ENCODE peak calls at places on chromosomes 1 and 21, in ten cellular contexts. M is esophagus muscularis mucosa, G is breast epithelium, T is transverse colon, K is Panc1, R is prostate gland, I is HL-60, L is suprapubic skin, Z is stomach, B is K562. A is an unnamed sample.

GRCh38 chr1:224193319-224193966 is 10.4 kb downstream of the DEGS1 start:
- DNase-seq in B (no peak), G (no peak), R (no peak), I (no peak), Z (no peak), L (no peak), T (no peak), K (no peak), M (no peak), A (no peak)

GRCh38 chr21:44006017-44006624 is 6.0 kb upstream of the TRAPPC10 start:
- DNase-seq in B (no peak), I (no peak), T (no peak), M (no peak), L (no peak), G (no peak), Z (no peak), R (no peak), K (peak), A (no peak)

GRCh38 chr1:194705123-194705522 is 1518.7 kb upstream of the B3GALT2 start:
- DNase-seq in Z (no peak), G (no peak), B (no peak), L (no peak), T (no peak), K (no peak), M (no peak), I (no peak), R (no peak), A (no peak)

GRCh38 chr21:37281993-37282392 is 14.9 kb upstream of the VPS26C start:
- DNase-seq in I (no peak), K (no peak), G (no peak), B (peak), M (no peak), T (peak), Z (no peak), L (no peak), R (peak), A (peak)

GRCh38 chr1:56578963-56579875 is at the start of gene PLPP3:
- DNase-seq in T (peak), M (peak), Z (peak), L (peak), B (peak), K (peak), I (peak), R (peak), G (peak), A (peak)

GRCh38 chr1:966603-967295 is 467 bp downstream of the PLEKHN1 start:
- DNase-seq in B (peak), R (peak), L (no peak), M (no peak), T (peak), Z (peak), K (no peak), G (peak), I (peak), A (peak)

GRCh38 chr1:89762801-89763648 is 57.8 kb upstream of the LRRC8D start:
- DNase-seq in M (peak), I (peak), G (peak), L (peak), Z (peak), R (peak), T (peak), B (peak), K (peak), A (peak)

GRCh38 chr1:160046494-160047115 is 14.8 kb upstream of the PIGM start:
- DNase-seq in R (peak), T (peak), B (peak), I (peak), Z (peak), M (no peak), G (no peak), K (no peak), L (no peak), A (peak)

GRCh38 chr1:220905650-220906560 is 26.7 kb downstream of the HLX start:
- DNase-seq in L (no peak), B (no peak), R (no peak), T (no peak), M (no peak), Z (no peak), K (no peak), I (no peak), G (no peak), A (no peak)

GRCh38 chr1:192678099-192678498 is 42.2 kb downstream of the RGS13 start:
- DNase-seq in L (no peak), R (no peak), T (no peak), I (no peak), G (no peak), B (no peak), K (no peak), Z (no peak), M (no peak), A (no peak)

GRCh38 chr21:32411366-32412161 is 942 bp upstream of the EVA1C start:
- DNase-seq in L (peak), M (peak), K (no peak), I (no peak), Z (peak), G (peak), B (peak), R (peak), T (peak), A (peak)
- TF ChIP-seq POLR2AphosphoS5 in L (peak), M (peak), K (no peak), I (no peak), Z (peak), G (peak), B (no peak), R (peak), T (peak), A (no peak)

GRCh38 chr1:202858306-202858705 is 30.6 kb downstream of the RABIF start:
- DNase-seq in R (no peak), Z (peak), G (no peak), K (no peak), L (no peak), B (no peak), I (peak), T (peak), M (no peak), A (no peak)
- TF ChIP-seq POLR2AphosphoS5 in R (no peak), Z (peak), G (no peak), K (no peak), L (no peak), B (no peak), I (no peak), T (no peak), M (peak), A (no peak)

GRCh38 chr1:200706109-200706720 is 32.5 kb upstream of the CAMSAP2 start:
- DNase-seq in M (no peak), K (no peak), L (no peak), T (no peak), I (no peak), G (no peak), B (no peak), Z (no peak), R (no peak), A (no peak)
- TF ChIP-seq POLR2AphosphoS5 in M (no peak), K (no peak), L (no peak), T (no peak), I (no peak), G (no peak), B (no peak), Z (no peak), R (no peak), A (no peak)

DNA sequence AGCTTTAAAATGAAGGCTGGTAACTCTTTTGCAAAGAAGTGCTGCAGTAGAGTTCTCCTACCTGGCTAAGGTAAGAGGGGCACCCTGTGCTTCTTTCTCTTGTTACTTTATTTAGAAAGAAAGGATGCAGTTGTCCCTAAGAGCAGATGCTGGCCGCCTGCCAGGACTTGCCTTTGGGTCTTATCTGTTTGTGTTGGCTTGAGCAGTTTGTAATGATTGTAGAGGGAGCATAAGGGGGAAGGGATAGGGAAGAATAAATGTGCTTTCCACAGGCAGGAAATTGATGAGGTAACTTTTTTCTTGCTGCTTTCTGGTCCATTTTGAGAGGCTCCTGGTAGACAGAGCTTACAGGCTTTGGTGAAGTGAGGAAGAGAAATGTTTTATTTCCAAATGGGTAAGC is 229.6 kb downstream of the HHAT start:
- DNase-seq in Z (peak), K (no peak), R (no peak), T (no peak), G (no peak), I (no peak), L (no peak), M (no peak), B (peak), A (no peak)
- TF ChIP-seq POLR2AphosphoS5 in Z (no peak), K (no peak), R (no peak), T (no peak), G (no peak), I (no peak), L (no peak), M (no peak), B (no peak), A (no peak)

GRCh38 chr1:43389326-43390313 is at the start of the genes MED8 and SZT2:
- DNase-seq in M (peak), G (peak), R (peak), T (peak), K (peak), L (peak), I (peak), B (peak), Z (peak), A (peak)
- TF ChIP-seq POLR2AphosphoS5 in M (peak), G (peak), R (peak), T (peak), K (peak), L (peak), I (peak), B (peak), Z (peak), A (peak)

GRCh38 chr1:17235135-17235880 is 13.6 kb upstream of the PADI3 start:
- DNase-seq in I (no peak), B (no peak), G (no peak), R (no peak), Z (no peak), M (no peak), K (no peak), T (no peak), L (no peak), A (no peak)
- TF ChIP-seq POLR2AphosphoS5 in I (no peak), B (no peak), G (no peak), R (no peak), Z (no peak), M (no peak), K (no peak), T (no peak), L (no peak), A (no peak)

GRCh38 chr1:234765672-234766071 is 155.7 kb upstream of the IRF2BP2 start:
- DNase-seq in K (no peak), L (peak), Z (no peak), R (no peak), I (no peak), T (no peak), B (no peak), G (no peak), M (no peak), A (no peak)

GRCh38 chr1:234768569-234769283 is 158.7 kb upstream of the IRF2BP2 start:
- DNase-seq in G (no peak), K (no peak), I (no peak), L (peak), B (no peak), R (no peak), Z (no peak), M (no peak), T (peak), A (no peak)

GRCh38 chr1:234769284-234769998 is 159.5 kb upstream of the IRF2BP2 start:
- DNase-seq in M (no peak), R (no peak), Z (no peak), L (no peak), G (no peak), B (no peak), T (no peak), K (no peak), I (no peak), A (no peak)

GRCh38 chr1:234770031-234770795 is 160.2 kb upstream of the IRF2BP2 start:
- DNase-seq in Z (no peak), L (peak), R (no peak), K (no peak), B (no peak), T (no peak), M (no peak), I (no peak), G (no peak), A (no peak)

GRCh38 chr1:234768171-234768568 is 158.2 kb upstream of the IRF2BP2 start:
- DNase-seq in Z (no peak), T (no peak), K (no peak), G (no peak), R (no peak), L (peak), M (no peak), B (no peak), I (no peak), A (no peak)
- TF ChIP-seq POLR2AphosphoS5 in Z (no peak), T (no peak), K (no peak), G (no peak), R (no peak), L (no peak), M (no peak), B (no peak), I (no peak), A (no peak)

GRCh38 chr1:54407201-54407956 is 1.2 kb upstream of the SSBP3 start:
- DNase-seq in Z (peak), G (peak), M (no peak), R (peak), L (no peak), B (peak), T (peak), K (peak), I (peak), A (peak)
- TF ChIP-seq POLR2AphosphoS5 in Z (peak), G (peak), M (peak), R (peak), L (no peak), B (peak), T (peak), K (peak), I (peak), A (no peak)

GRCh38 chr1:51014878-51015277 is 44.8 kb downstream of the CDKN2C start:
- DNase-seq in I (no peak), L (no peak), B (no peak), K (no peak), G (no peak), M (no peak), R (no peak), Z (no peak), T (no peak), A (no peak)
- TF ChIP-seq POLR2AphosphoS5 in I (no peak), L (no peak), B (no peak), K (no peak), G (no peak), M (no peak), R (no peak), Z (no peak), T (no peak), A (no peak)

DNA sequence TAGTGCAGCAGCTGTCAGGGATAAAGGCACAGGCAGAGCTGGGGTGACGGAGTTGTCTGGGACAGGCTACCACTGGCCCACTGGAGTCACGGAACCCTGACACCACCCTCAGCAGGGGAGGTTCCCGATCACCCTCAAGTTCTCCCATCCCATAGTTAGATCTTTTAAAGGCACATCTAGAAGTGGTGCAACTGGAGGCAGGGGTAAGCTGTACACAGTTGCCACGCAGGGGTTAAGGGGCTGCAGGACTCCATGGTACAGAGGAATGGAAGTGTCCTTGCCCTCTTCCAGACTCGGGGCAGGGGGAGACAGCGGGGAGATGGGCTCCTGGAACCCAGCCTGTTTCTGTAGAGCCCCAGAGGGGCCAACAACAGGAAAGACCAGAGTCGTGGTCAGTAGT is 13.3 kb downstream of the CC2D1B start:
- DNase-seq in G (no peak), L (no peak), T (no peak), K (no peak), Z (no peak), B (no peak), M (no peak), I (no peak), R (no peak), A (no peak)
- TF ChIP-seq POLR2AphosphoS5 in G (no peak), L (no peak), T (no peak), K (no peak), Z (no peak), B (no peak), M (no peak), I (no peak), R (no peak), A (no peak)

A was measured in GM23338.